ENCODE peak calls at places on chromosomes 3 and 15, in nine cellular contexts. J is ovary, Z is glutamatergic neuron, W is GM06990, N is mesothelial cell of epicardium, Q is progenitor cell of endocrine pancreas, B is Calu3, C is heart right ventricle, K is fibroblast of mammary gland. V is an unnamed sample.

GRCh38 chr15:97141360-97141759 is 810.9 kb downstream of the NR2F2 start:
- DNase-seq in K (no peak), Q (no peak), W (no peak), C (no peak), B (no peak), N (no peak), Z (no peak), J (no peak), V (no peak)

GRCh38 chr15:35393403-35393802 is 152.6 kb downstream of the DPH6 start:
- DNase-seq in Q (no peak), N (no peak), Z (no peak), J (no peak), C (no peak), B (no peak), K (no peak), W (no peak), V (no peak)

GRCh38 chr3:57545636-57546268 is 1.6 kb upstream of the DNAH12 start:
- DNase-seq in B (no peak), W (no peak), J (peak), Q (no peak), K (peak), N (no peak), Z (no peak), C (peak), V (no peak)

GRCh38 chr15:52281085-52282035 is 14.2 kb downstream of the MYO5C start:
- DNase-seq in B (no peak), N (no peak), J (no peak), K (peak), Q (no peak), W (no peak), Z (no peak), C (no peak), V (no peak)

GRCh38 chr15:69685524-69686452 is 233.2 kb downstream of the RPLP1 start:
- DNase-seq in Z (no peak), J (no peak), K (no peak), W (no peak), Q (no peak), N (no peak), C (no peak), B (no peak), V (no peak)

GRCh38 chr3:98536456-98537017 is 4.8 kb downstream of the GPR15 start:
- DNase-seq in B (no peak), Q (no peak), C (no peak), W (peak), J (no peak), N (no peak), Z (no peak), K (no peak), V (peak)

GRCh38 chr3:46557814-46558183 is 8.3 kb downstream of the LRRC2 start:
- DNase-seq in W (no peak), J (no peak), Z (no peak), C (no peak), B (no peak), K (no peak), N (no peak), Q (no peak), V (no peak)

GRCh38 chr3:171172070-171172469 is 145.6 kb upstream of the SLC2A2 start:
- DNase-seq in Z (no peak), N (no peak), B (peak), Q (no peak), C (no peak), W (no peak), K (no peak), J (no peak), V (no peak)

GRCh38 chr3:166760114-166760513 is 620.0 kb downstream of the ZBBX start:
- DNase-seq in B (no peak), N (no peak), W (no peak), K (no peak), Q (no peak), J (no peak), C (no peak), Z (no peak), V (no peak)

GRCh38 chr3:58484722-58485069 is 7.2 kb upstream of the KCTD6 start:
- DNase-seq in Z (no peak), W (no peak), B (no peak), N (no peak), C (no peak), K (no peak), Q (no peak), J (no peak), V (no peak)

GRCh38 chr15:101543026-101543390 is 53.5 kb upstream of the PCSK6 start:
- DNase-seq in Q (no peak), C (no peak), N (no peak), W (no peak), J (no peak), B (no peak), Z (no peak), K (no peak), V (no peak)